ENCODE peak calls at places on chromosomes 1 and 21, in seven cellular contexts. Q is iPS-NIHi11; M is body of pancreas; H is choroid plexus epithelial cell; W is naive thymus-derived CD8-positive, alpha-beta T cell; T is stimulated activated CD8-positive, alpha-beta memory T cell treated with anti-CD3 and anti-CD28 coated beads, Interleukin-2, amount 100 ng/mL, for 48 hours; A is fibroblast of lung. G is an unnamed sample.

GRCh38 chr1:11731719-11732283 is 4.1 kb upstream of the AGTRAP start:
- DNase-seq in T (no peak), M (peak; percentile 48), A (peak; percentile 57), Q (peak; percentile 71), H (peak; percentile 67), W (no peak), G (no peak)

GRCh38 chr1:44316231-44316759 is 38.8 kb downstream of the ERI3 start:
- DNase-seq in A (peak; percentile 33), W (no peak), M (no peak), T (no peak), H (peak; percentile 26), Q (no peak), G (no peak)

GRCh38 chr21:43694437-43695079 is 24.4 kb upstream of the PDXK start:
- DNase-seq in W (no peak), A (no peak), Q (no peak), T (no peak), M (no peak), H (no peak), G (no peak)

GRCh38 chr1:38073926-38074677 is 27.5 kb upstream of the POU3F1 start:
- DNase-seq in M (no peak), Q (no peak), H (no peak), A (peak; percentile 23), T (no peak), W (no peak), G (no peak)

GRCh38 chr1:50658421-50659076 is 235.3 kb upstream of the DMRTA2 start:
- DNase-seq in Q (no peak), M (no peak), T (no peak), H (peak; percentile 47), W (no peak), A (peak; percentile 67), G (no peak)

GRCh38 chr21:38343691-38344090 is 86.9 kb downstream of the KCNJ15 start:
- DNase-seq in M (peak; percentile 78), H (peak; percentile 17), T (no peak), W (no peak), Q (no peak), A (peak; percentile 81), G (no peak)

GRCh38 chr1:74753104-74753503 is 20.2 kb downstream of the TYW3 start:
- DNase-seq in Q (peak; percentile 12), A (no peak), M (no peak), H (no peak), W (no peak), T (no peak), G (no peak)

GRCh38 chr1:46638921-46639320 is 22.3 kb upstream of the MOB3C start:
- DNase-seq in M (no peak), A (no peak), Q (no peak), W (no peak), H (no peak), T (no peak), G (no peak)

GRCh38 chr1:202656951-202657646 is 53.2 kb downstream of the SYT2 start:
- DNase-seq in H (peak; percentile 52), W (no peak), M (no peak), A (peak; percentile 25), Q (peak; percentile 91), T (no peak), G (no peak)

GRCh38 chr1:100387644-100388350 is 35.5 kb downstream of the CDC14A start:
- DNase-seq in M (no peak), H (peak; percentile 24), A (peak; percentile 38), Q (no peak), W (no peak), T (no peak), G (no peak)

GRCh38 chr1:156106624-156107488 is 7.7 kb upstream of the LMNA start:
- DNase-seq in M (no peak), T (no peak), H (peak; percentile 49), A (peak; percentile 54), Q (peak; percentile 69), W (no peak), G (no peak)

GRCh38 chr21:32392880-32393676 is at the start of gene URB1:
- DNase-seq in Q (peak; percentile 99), M (peak; percentile 92), H (peak; percentile 86), W (peak; percentile 90), A (peak; percentile 73), T (peak; percentile 94), G (no peak)

GRCh38 chr1:85109475-85109874 is 61.2 kb upstream of the MCOLN3 start:
- DNase-seq in W (peak; percentile 32), Q (peak; percentile 77), A (peak; percentile 55), H (peak; percentile 86), T (no peak), M (peak; percentile 77), G (no peak)

GRCh38 chr21:14551741-14552140 is 5.6 kb upstream of the SAMSN1 start:
- DNase-seq in A (no peak), T (no peak), H (no peak), M (no peak), W (no peak), Q (no peak), G (no peak)

GRCh38 chr1:56925193-56925592 is 40.6 kb downstream of the C8B start:
- DNase-seq in H (no peak), Q (no peak), M (no peak), W (no peak), A (no peak), T (no peak), G (no peak)

GRCh38 chr1:227934476-227935313 is 13.0 kb downstream of the WNT9A start:
- DNase-seq in Q (no peak), W (no peak), M (peak; percentile 12), A (peak; percentile 86), H (peak; percentile 60), T (no peak), G (peak; percentile 89)

GRCh38 chr1:21311016-21311415 is 20.8 kb upstream of the ECE1 start:
- DNase-seq in Q (no peak), A (no peak), M (no peak), T (no peak), W (no peak), H (no peak), G (no peak)

GRCh38 chr21:45494135-45494850 is 47.9 kb downstream of the SLC19A1 start:
- DNase-seq in M (no peak), T (no peak), H (no peak), A (no peak), W (no peak), Q (no peak), G (no peak)

G was measured in epithelial cell of prostate.